ENCODE peak calls at places on chromosome 1, in six cellular contexts. B is A549, U is GM12878, J is endothelial cell of umbilical vein, C is K562, L is HepG2. N is an unnamed sample.

GRCh38 chr1:6907201-6907600 is 121.9 kb downstream of the CAMTA1 start:
- DNase-seq in B (no peak), U (no peak), J (no peak), C (no peak), L (no peak), N (no peak)

GRCh38 chr1:214377886-214378285 is 96.9 kb downstream of the SMYD2 start:
- DNase-seq in B (no peak), U (no peak), J (peak; percentile 17), C (no peak), L (no peak), N (no peak)

GRCh38 chr1:47630346-47630745 is 192.5 kb downstream of the FOXD2 start:
- DNase-seq in B (no peak), U (no peak), J (no peak), C (no peak), L (no peak), N (no peak)

GRCh38 chr1:162943627-162944026 is 82.7 kb upstream of the CCDC190 start:
- DNase-seq in B (no peak), U (no peak), J (no peak), C (no peak), L (no peak), N (no peak)

GRCh38 chr1:21911205-21912001 is 25.7 kb downstream of the HSPG2 start:
- DNase-seq in B (no peak), U (no peak), J (peak; percentile 45), C (peak; percentile 69), L (peak; percentile 46), N (no peak)

GRCh38 chr1:197633447-197634039 is 141.7 kb downstream of the DENND1B start:
- DNase-seq in B (no peak), U (no peak), J (no peak), C (no peak), L (no peak), N (no peak)

GRCh38 chr1:234208791-234209190 is 164.5 kb upstream of the COA6 start:
- DNase-seq in B (no peak), U (no peak), J (no peak), C (no peak), L (no peak), N (no peak)

GRCh38 chr1:27116210-27116609 is 38.7 kb downstream of the SLC9A1 start:
- DNase-seq in B (no peak), U (no peak), J (no peak), C (no peak), L (no peak), N (no peak)

GRCh38 chr1:243508303-243508713 is 252.5 kb downstream of the SDCCAG8 start:
- DNase-seq in B (no peak), U (no peak), J (no peak), C (no peak), L (no peak), N (peak; percentile 22)

GRCh38 chr1:6599141-6599975 is 3.3 kb downstream of the KLHL21 start:
- DNase-seq in B (no peak), U (no peak), J (no peak), C (no peak), L (no peak), N (peak; percentile 87)

GRCh38 chr1:226131639-226132038 is 54.9 kb downstream of the ACBD3 start:
- DNase-seq in B (no peak), U (no peak), J (no peak), C (peak; percentile 50), L (no peak), N (no peak)

GRCh38 chr1:168628807-168629206 is 52.4 kb downstream of the XCL1 start:
- DNase-seq in B (peak; percentile 9), U (no peak), J (no peak), C (no peak), L (no peak), N (no peak)

GRCh38 chr1:21149862-21150432 is 26.8 kb downstream of the EIF4G3 start:
- DNase-seq in B (peak; percentile 41), U (no peak), J (no peak), C (no peak), L (no peak), N (no peak)

GRCh38 chr1:188317894-188318293 is 1489.1 kb downstream of the PLA2G4A start:
- DNase-seq in B (no peak), U (no peak), J (no peak), C (no peak), L (no peak), N (no peak)

DNA sequence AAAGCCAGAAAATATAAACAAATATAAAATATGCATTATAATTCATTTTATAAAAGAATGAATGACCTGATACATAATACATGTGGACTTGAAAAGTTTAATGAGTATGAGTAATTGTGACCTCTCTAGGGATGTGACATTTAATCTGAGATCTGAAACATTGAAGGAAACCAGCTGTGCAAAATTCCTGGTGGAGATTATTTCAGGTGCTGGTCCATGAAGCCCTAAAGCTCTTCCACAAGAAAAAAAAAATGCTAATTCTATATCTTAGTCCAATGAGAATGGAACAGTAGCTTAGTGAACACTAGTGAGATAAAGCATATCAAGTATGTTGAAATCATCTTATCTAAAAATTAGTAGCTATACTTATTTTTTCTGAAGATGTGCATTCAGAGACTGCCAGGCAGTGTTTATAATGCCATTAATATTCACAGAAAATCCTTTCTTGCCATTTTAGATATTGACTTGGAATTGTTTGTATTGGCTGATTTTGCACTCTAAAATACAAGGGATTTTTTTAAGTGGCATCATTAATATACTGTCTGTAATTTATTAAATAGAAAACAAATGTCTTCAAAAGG is 1485.9 kb downstream of the PLA2G4A start:
- DNase-seq in B (no peak), U (no peak), J (no peak), C (no peak), L (no peak), N (no peak)
- TF ChIP-seq MYC in B (no peak), U (no peak), J (no peak), C (no peak), L (no peak), N (no peak)

GRCh38 chr1:245969274-245969673 is 537.8 kb downstream of the SMYD3 start:
- DNase-seq in B (no peak), U (no peak), J (peak; percentile 92), C (no peak), L (peak; percentile 18), N (no peak)

GRCh38 chr1:245972476-245972875 is 534.6 kb downstream of the SMYD3 start:
- DNase-seq in B (no peak), U (no peak), J (no peak), C (no peak), L (no peak), N (no peak)

GRCh38 chr1:245971711-245972085 is 535.4 kb downstream of the SMYD3 start:
- DNase-seq in B (no peak), U (no peak), J (no peak), C (no peak), L (no peak), N (no peak)
- TF ChIP-seq MAX in B (no peak), U (no peak), J (no peak), C (no peak), L (no peak), N (no peak)

GRCh38 chr1:192485692-192486436 is 89.7 kb upstream of the RGS1 start:
- DNase-seq in B (no peak), U (no peak), J (peak; percentile 98), C (no peak), L (peak; percentile 55), N (no peak)
- TF ChIP-seq MYC in B (no peak), U (no peak), J (no peak), C (no peak), L (no peak), N (no peak)

GRCh38 chr1:93474291-93474690 is 26.4 kb downstream of the FNBP1L start:
- DNase-seq in B (no peak), U (no peak), J (no peak), C (no peak), L (no peak), N (no peak)

GRCh38 chr1:93475691-93476090 is 27.8 kb downstream of the FNBP1L start:
- DNase-seq in B (no peak), U (no peak), J (no peak), C (no peak), L (no peak), N (no peak)

GRCh38 chr1:93468681-93469080 is 20.8 kb downstream of the FNBP1L start:
- DNase-seq in B (no peak), U (no peak), J (no peak), C (no peak), L (no peak), N (no peak)

GRCh38 chr1:93471284-93471683 is 23.4 kb downstream of the FNBP1L start:
- DNase-seq in B (no peak), U (no peak), J (no peak), C (no peak), L (no peak), N (no peak)

GRCh38 chr1:93471911-93472310 is 24.0 kb downstream of the FNBP1L start:
- DNase-seq in B (no peak), U (no peak), J (peak; percentile 86), C (no peak), L (no peak), N (no peak)
- TF ChIP-seq MAX in B (no peak), U (no peak), J (no peak), C (no peak), L (no peak), N (no peak)

GRCh38 chr1:37246631-37247030 is 212.3 kb upstream of the GRIK3 start:
- DNase-seq in B (no peak), U (no peak), J (no peak), C (no peak), L (no peak), N (no peak)
- TF ChIP-seq MYC in B (no peak), U (no peak), J (no peak), C (no peak), L (no peak), N (no peak)

N was measured in NB4.